ENCODE peak calls at places on chromosomes 6 and 20, in four cellular contexts. J is thyroid gland, L is tibial artery, C is neural progenitor cell. V is an unnamed sample.
A peak's percentile ranks its signal among the peaks of the same experiment; 100 is the strongest.

GRCh38 chr20:40678286-40678835 is 10.7 kb downstream of the MAFB start:
- DNase-seq in J (peak; percentile 54), L (no peak), C (no peak), V (no peak)

GRCh38 chr20:19371112-19371511 is 158.7 kb downstream of the SLC24A3 start:
- DNase-seq in L (no peak), C (no peak), J (no peak), V (no peak)

GRCh38 chr20:24256307-24256706 is 213.1 kb upstream of the SYNDIG1 start:
- DNase-seq in J (no peak), L (no peak), C (no peak), V (no peak)

GRCh38 chr6:101534386-101534785 is 140.9 kb downstream of the GRIK2 start:
- DNase-seq in C (no peak), L (no peak), J (no peak), V (no peak)

GRCh38 chr6:40524797-40525584 is 62.2 kb downstream of the LRFN2 start:
- DNase-seq in L (no peak), C (no peak), J (no peak), V (no peak)

GRCh38 chr20:13082366-13082765 is 73.6 kb downstream of the SPTLC3 start:
- DNase-seq in J (no peak), L (no peak), C (no peak), V (no peak)

GRCh38 chr20:25054133-25054820 is 3.7 kb downstream of the ACSS1 start:
- DNase-seq in C (no peak), J (no peak), L (no peak), V (no peak)

GRCh38 chr6:125597411-125598253 is 151.8 kb upstream of the HEY2 start:
- DNase-seq in J (peak; percentile 73), L (peak; percentile 33), C (no peak), V (peak; percentile 6)

GRCh38 chr6:158143700-158144099 is 24.4 kb downstream of the SERAC1 start:
- DNase-seq in L (no peak), C (peak; percentile 41), J (no peak), V (peak; percentile 40)

GRCh38 chr6:93727447-93727846 is 308.1 kb upstream of the EPHA7 start:
- DNase-seq in J (no peak), C (no peak), L (no peak), V (no peak)

GRCh38 chr6:145562771-145563615 is 172.3 kb downstream of the EPM2A start:
- DNase-seq in C (no peak), L (no peak), J (no peak), V (no peak)

GRCh38 chr6:3052481-3053230 is 15.6 kb upstream of the RIPK1 start:
- DNase-seq in C (peak; percentile 15), J (no peak), L (no peak), V (no peak)

GRCh38 chr6:35719407-35719829 is 17.4 kb upstream of the ARMC12 start:
- DNase-seq in L (no peak), C (no peak), J (no peak), V (no peak)

GRCh38 chr6:133503330-133503729 is 262.2 kb downstream of the EYA4 start:
- DNase-seq in L (no peak), C (no peak), J (no peak), V (peak; percentile 79)

GRCh38 chr6:26140967-26141294 is 53.7 kb downstream of the HFE start:
- DNase-seq in L (no peak), C (no peak), J (no peak), V (no peak)

GRCh38 chr6:28254340-28254618 is 2.2 kb upstream of the ZKSCAN4 start:
- DNase-seq in C (no peak), J (no peak), L (no peak), V (no peak)

GRCh38 chr6:134750669-134751068 is 199.2 kb downstream of the ALDH8A1 start:
- DNase-seq in C (no peak), J (no peak), L (no peak), V (peak; percentile 63)

GRCh38 chr6:35370124-35370741 is 27.9 kb downstream of the PPARD start:
- DNase-seq in L (peak; percentile 79), C (no peak), J (peak; percentile 45), V (peak; percentile 45)

GRCh38 chr6:133551847-133552331 is 310.7 kb downstream of the EYA4 start:
- DNase-seq in J (peak; percentile 85), C (no peak), L (peak; percentile 29), V (peak; percentile 37)

GRCh38 chr20:40564997-40565680 is 123.9 kb downstream of the MAFB start:
- DNase-seq in J (no peak), L (no peak), C (no peak), V (peak; percentile 35)

GRCh38 chr6:160810238-160810637 is 108.2 kb downstream of the PLG start:
- DNase-seq in C (no peak), J (no peak), L (no peak), V (no peak)

GRCh38 chr6:27650620-27651370 is 177.9 kb upstream of the ZNF184 start:
- DNase-seq in C (peak; percentile 80), L (no peak), J (peak; percentile 7), V (peak; percentile 86)

GRCh38 chr20:32580970-32581838 is 3.9 kb downstream of the NOL4L start:
- DNase-seq in L (no peak), J (no peak), C (peak; percentile 68), V (no peak)

GRCh38 chr20:10667077-10667401 is 6.8 kb downstream of the JAG1 start:
- DNase-seq in C (peak; percentile 71), L (peak; percentile 67), J (peak; percentile 35), V (peak; percentile 79)

GRCh38 chr20:10669843-10670446 is 3.9 kb downstream of the JAG1 start:
- DNase-seq in C (no peak), J (no peak), L (no peak), V (peak; percentile 52)

GRCh38 chr20:10670521-10671220 is 3.1 kb downstream of the JAG1 start:
- DNase-seq in C (no peak), J (peak; percentile 23), L (no peak), V (no peak)

GRCh38 chr20:10667560-10668167 is 6.1 kb downstream of the JAG1 start:
- DNase-seq in L (no peak), C (peak; percentile 81), J (peak; percentile 59), V (no peak)

GRCh38 chr20:10668677-10669368 is 5.0 kb downstream of the JAG1 start:
- DNase-seq in C (no peak), L (no peak), J (no peak), V (no peak)
- H3K9me3 ChIP-seq in C (no peaks in the 10 kb centered on the region), L (no peaks in the 10 kb centered on the region), J (no peaks in the 10 kb centered on the region), V (no peaks in the 10 kb centered on the region)

GRCh38 chr6:150905769-150906168 is 40.3 kb downstream of the MTHFD1L start:
- DNase-seq in J (no peak), L (no peak), C (peak; percentile 15), V (no peak)
- TF ChIP-seq CTCF in J (no peak), L (no peak), C (peak; percentile 55), V (peak; percentile 50)

GRCh38 chr20:53081916-53082863 is 110.0 kb downstream of the TSHZ2 start:
- DNase-seq in C (peak; percentile 39), J (no peak), L (no peak), V (no peak)

GRCh38 chr20:53079483-53079810 is 107.3 kb downstream of the TSHZ2 start:
- DNase-seq in C (peak; percentile 17), J (no peak), L (no peak), V (no peak)

GRCh38 chr20:53080412-53080962 is 108.3 kb downstream of the TSHZ2 start:
- DNase-seq in C (no peak), J (no peak), L (no peak), V (no peak)

GRCh38 chr20:53079883-53080282 is 107.7 kb downstream of the TSHZ2 start:
- DNase-seq in J (no peak), C (no peak), L (no peak), V (no peak)

DNA sequence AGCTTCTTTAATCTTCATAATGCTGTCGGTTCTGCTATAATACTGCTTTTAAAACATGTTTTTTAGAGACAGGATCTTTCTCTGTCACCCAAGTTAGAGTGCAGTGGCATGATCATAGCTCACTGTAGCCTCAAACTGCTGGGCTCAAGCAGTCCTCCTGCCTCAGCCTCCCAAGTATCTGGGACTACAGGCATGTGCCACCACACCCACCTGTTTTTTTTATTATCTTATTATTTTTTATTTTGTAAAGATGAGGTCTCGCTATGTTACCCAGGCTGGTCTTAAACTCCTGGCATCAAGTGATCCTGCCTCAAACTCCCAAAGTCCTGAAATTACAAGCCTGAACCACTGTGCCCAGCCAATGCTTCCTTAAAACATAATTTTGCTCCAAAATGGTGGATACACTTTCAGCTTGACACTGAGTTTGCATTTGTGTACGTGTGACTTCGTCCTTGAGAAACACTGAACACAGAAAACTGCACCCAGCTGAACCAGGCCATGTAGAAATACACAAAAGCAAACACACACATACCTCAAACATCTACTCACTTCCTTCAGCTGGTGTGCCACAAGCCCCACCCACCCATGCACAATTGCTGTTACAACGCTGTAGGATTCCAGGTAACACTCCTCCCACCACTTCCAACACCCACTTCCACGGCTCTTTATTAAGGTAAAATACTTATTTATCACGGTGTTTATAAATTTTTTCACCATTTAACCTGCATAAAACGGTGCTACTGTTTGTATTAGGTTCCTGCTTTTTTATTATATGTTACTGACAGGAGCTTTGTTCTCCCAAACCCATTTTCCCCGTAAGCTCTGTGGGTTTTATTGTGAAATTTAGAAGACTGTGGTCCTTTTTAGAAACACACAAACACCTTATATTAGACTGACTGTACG is 109.1 kb downstream of the TSHZ2 start:
- DNase-seq in C (no peak), L (no peak), J (no peak), V (no peak)
- H3K27ac ChIP-seq in C (no peak overlapping the region), L (no peak overlapping the region), J (no peak overlapping the region), V (peak overlapping the region; percentile 57)

DNA sequence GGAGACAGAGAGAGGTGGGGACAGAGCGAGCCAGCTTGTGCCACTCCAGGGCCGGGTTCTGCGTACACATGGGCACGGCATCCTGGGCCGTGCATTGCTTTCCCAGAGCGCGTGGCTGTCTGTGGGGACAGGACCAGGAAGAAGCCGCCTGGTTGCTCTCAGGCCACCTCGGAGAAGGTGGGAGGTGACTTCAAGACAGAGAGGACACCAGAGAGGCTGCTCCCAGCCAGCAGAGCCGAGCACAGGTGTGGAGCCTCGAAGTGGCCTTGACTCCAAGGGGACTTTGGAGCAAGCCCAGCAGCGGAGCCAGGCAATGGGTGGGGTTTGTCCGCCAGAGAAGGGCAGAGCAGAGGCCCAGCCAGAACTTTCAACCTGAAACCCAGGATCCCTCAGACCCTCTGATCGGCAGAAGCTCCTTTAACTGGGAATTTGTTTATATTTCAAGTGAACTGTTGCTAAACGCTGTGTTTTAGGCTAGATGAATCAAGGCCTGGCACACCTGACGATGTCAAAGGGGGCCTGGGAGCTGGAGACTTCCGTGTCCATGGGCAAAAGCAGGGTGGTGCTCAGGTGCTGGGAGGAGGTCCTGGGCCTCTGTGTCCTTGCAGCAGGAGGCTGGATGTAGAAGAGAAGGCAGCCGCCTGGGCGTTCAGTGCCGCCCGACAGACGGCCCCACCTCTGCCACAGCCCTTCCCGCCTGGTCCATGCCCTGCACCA is 262.1 kb downstream of the DLL1 start:
- DNase-seq in C (no peak), J (no peak), L (peak; percentile 14), V (no peak)
- H3K9me3 ChIP-seq in C (no peaks in the 10 kb centered on the region), J (no peaks in the 10 kb centered on the region), L (no peaks in the 10 kb centered on the region), V (no peaks in the 10 kb centered on the region)

GRCh38 chr6:169230923-169231789 is 22.5 kb downstream of the THBS2 start:
- DNase-seq in J (no peak), C (no peak), L (peak; percentile 28), V (no peak)
- TF ChIP-seq CTCF in J (no peak), C (no peak), L (no peak), V (no peak)

V was measured in A673.